ENCODE peak calls at places on chromosomes 16 and 17, in four cellular contexts. V, J, T and Y are unnamed samples.

GRCh38 chr17:6514371-6514770 is 42.0 kb downstream of the PITPNM3 start:
- DNase-seq in V (no peak), J (no peak), T (no peak), Y (no peak)

GRCh38 chr17:45578516-45579455 is 88.3 kb upstream of the PLEKHM1 start:
- DNase-seq in T (no peak), V (no peak), J (no peak), Y (no peak)

GRCh38 chr17:1259910-1260389 is 10.3 kb upstream of the BHLHA9 start:
- DNase-seq in J (no peak), T (no peak), V (no peak), Y (peak)

GRCh38 chr17:75323043-75323591 is 33.9 kb upstream of the SLC25A19 start:
- DNase-seq in V (peak), J (peak), T (peak), Y (peak)

GRCh38 chr16:29862383-29862883 is 593 bp downstream of the CDIPT start:
- DNase-seq in T (no peak), V (no peak), J (no peak), Y (peak)

GRCh38 chr16:84718-85452 is 6.9 kb downstream of the MPG start:
- DNase-seq in T (no peak), J (peak), V (no peak), Y (peak)

GRCh38 chr17:57257213-57257873 is 1.0 kb downstream of the MSI2 start:
- DNase-seq in J (peak), V (no peak), T (no peak), Y (no peak)

GRCh38 chr17:2909164-2909852 is 113.1 kb downstream of the RAP1GAP2 start:
- DNase-seq in J (no peak), V (no peak), T (no peak), Y (no peak)

GRCh38 chr17:58312824-58313223 is 15.8 kb downstream of the TSPOAP1 start:
- DNase-seq in V (no peak), T (no peak), J (peak), Y (no peak)

GRCh38 chr16:70653809-70654771 is 7.7 kb downstream of the IL34 start:
- DNase-seq in J (peak), V (no peak), T (peak), Y (peak)

GRCh38 chr16:29825145-29826044 is 5.1 kb downstream of the MVP start:
- DNase-seq in J (no peak), T (no peak), V (no peak), Y (peak)

GRCh38 chr17:78915872-78916632 is 9.1 kb downstream of the TIMP2 start:
- DNase-seq in T (peak), V (peak), J (no peak), Y (peak)

GRCh38 chr17:1343554-1343953 is 56.5 kb downstream of the YWHAE start:
- DNase-seq in V (no peak), J (no peak), T (no peak), Y (no peak)

GRCh38 chr17:158379-158778 is 21.0 kb downstream of the SCGB1C2 start:
- DNase-seq in J (no peak), V (no peak), T (no peak), Y (no peak)

GRCh38 chr17:50134206-50135110 is 4.5 kb upstream of the SAMD14 start:
- DNase-seq in V (no peak), J (no peak), T (no peak), Y (no peak)

GRCh38 chr16:59039066-59039465 is 304.9 kb upstream of the GOT2 start:
- DNase-seq in V (no peak), T (no peak), J (no peak), Y (no peak)

GRCh38 chr17:37358098-37358829 is 17.5 kb upstream of the C17orf78 start:
- DNase-seq in J (peak), T (no peak), V (peak), Y (peak)

GRCh38 chr17:50220811-50221210 is 19.4 kb upstream of the COL1A1 start:
- DNase-seq in J (no peak), T (no peak), V (no peak), Y (no peak)

DNA sequence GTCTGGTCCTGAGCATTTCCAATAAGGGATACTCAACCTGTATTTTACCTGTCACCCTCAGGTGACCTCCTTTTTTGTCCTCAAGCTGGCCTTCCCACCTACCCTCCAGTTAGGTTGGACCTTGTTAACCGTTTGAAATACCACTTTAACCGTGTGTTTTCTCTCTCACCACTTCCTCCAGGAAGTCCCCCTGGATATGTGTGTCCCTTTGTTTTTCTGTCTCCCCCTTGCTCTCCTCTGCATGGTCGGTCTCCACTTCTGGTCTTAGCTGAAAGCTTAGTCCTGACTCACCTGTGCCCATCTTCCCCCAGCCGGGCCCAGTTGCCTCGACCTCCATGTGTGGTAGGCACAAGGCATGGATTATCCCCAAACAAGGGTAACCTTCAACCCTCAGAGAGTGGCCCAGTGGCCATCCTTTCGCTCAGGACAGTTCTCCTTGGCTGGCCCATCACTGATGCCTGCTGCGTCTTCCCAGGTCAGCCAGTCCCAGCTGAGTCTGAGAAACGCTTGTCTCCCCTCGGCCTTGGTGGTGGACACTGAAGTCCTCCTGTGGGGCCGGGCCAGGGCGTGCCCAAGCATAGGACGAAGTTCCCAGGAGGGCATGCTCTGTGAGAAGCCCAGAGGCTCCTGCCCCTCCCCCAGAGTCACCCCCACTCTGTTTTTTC is 20.0 kb downstream of the LASP1 start:
- DNase-seq in V (no peak), T (no peak), J (no peak), Y (no peak)
- H3K4me3 ChIP-seq in V (no peak), T (no peak), J (no peak), Y (no peak)

GRCh38 chr16:67521095-67521804 is 7.4 kb upstream of the RIPOR1 start:
- DNase-seq in T (peak), J (peak), V (peak), Y (peak)
- H3K4me3 ChIP-seq in T (peak), J (peak), V (peak), Y (peak)

DNA sequence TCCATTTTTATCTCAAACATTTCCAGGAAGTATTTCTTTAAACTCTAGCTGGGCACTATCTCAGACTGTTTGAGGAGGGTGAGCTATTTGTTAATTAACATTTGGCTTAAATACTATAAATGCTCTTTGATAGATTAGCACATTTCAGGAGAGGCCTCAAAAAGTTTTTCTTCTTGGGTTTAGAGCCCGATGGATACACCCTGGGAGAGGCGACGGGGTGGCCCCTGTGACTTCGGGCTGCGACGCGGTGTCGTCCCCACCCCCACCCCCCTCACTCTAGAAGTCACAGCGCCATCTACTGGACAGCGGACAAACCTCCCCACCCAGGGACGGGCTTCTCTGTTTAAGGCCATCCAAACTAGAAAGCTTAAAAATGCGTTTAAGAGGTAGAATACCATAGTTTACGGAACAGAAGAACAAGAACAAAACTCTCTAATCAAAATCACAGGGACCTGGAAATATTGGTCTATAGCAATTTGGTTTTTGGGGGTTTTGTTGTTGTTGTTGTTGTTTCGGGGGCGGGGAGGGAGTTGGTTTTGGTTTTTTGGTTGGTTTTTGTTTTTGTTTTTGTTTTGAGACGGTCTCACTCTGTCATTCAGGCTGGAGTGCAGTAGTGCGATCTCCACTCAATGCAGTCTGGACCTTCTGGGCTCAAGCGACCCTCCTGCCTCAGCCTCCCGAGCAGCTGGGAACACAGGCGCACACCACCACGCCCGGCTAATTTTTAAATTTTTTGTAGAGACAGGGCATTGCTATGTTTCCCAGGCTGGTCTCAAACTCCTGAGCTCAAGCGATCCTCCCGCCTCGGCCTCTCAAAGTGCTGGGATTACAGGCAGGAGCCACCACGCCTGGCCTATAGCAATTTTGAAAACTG is 254.4 kb downstream of the C16orf95 start:
- DNase-seq in V (no peak), T (peak), J (peak), Y (peak)
- H3K4me3 ChIP-seq in V (no peak), T (peak), J (peak), Y (peak)

GRCh38 chr17:64457156-64457555 is 8.2 kb downstream of the MILR1 start:
- DNase-seq in J (no peak), V (no peak), T (no peak), Y (peak)
- H3K4me3 ChIP-seq in J (peak), V (no peak), T (no peak), Y (no peak)

DNA sequence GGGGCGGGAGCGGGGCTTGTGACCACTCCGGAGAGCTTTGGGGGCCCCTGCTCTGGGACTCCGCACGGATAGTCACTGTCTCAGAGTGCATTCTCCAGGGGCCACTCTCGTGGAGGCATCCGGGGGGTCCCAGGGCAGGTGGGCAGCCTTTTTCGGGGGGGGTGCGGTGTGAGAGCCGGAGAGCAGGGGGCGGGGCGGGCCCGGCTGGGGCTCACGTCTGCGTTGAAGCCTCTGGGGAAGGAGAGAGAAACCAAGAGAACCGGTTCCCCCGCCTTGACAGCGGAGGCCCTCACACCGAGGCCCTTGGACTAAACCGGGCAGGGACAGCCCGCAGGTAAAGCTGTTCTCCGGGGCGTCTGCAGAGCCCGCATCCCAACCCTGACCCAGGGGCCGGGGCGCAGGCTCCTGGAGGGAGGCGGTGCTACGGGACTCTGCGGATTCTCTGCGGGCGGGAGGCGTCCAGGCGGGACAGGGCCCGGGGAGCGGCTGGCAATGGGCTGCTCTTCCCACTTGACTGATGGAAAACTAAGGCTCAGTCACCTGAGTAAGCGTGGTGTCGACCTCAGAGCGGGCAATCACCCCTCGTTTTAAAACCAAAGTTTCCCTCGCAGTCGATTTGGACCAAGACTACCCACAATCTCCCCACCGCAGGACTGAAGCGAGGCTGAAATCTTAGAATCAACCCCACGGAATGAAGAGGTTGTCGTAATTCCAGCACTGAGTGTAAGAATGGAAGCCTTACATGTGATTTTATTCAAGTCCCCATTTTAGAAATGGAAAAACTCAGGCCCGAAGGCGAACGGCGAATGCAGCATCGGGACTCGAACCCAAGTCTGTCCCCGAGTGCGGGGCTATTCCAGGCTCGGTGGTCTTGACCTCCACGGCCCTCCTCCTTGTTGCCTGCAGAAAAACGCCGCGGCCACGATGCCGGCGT is 49.6 kb upstream of the AMZ2 start:
- DNase-seq in V (no peak), J (no peak), T (no peak), Y (no peak)
- H3K4me3 ChIP-seq in V (peak), J (no peak), T (no peak), Y (no peak)